ENCODE peak calls at places on chromosomes 12 and 14, in four cellular contexts. E is IMR-90, H is H9, F is H1. X is an unnamed sample.

GRCh38 chr12:80648866-80649265 is 58.6 kb upstream of the MYF6 start:
- DNase-seq in E (peak; percentile 88), H (no peak), F (no peak), X (no peak)

GRCh38 chr12:105020241-105020962 is 34.3 kb downstream of the NOPCHAP1 start:
- DNase-seq in F (no peak), H (no peak), E (no peak), X (peak; percentile 6)

GRCh38 chr12:45989857-45990467 is 412 bp downstream of the SCAF11 start:
- DNase-seq in F (peak; percentile 62), H (peak; percentile 56), E (peak; percentile 47), X (peak; percentile 68)

GRCh38 chr14:89902876-89903275 is 51.7 kb downstream of the EFCAB11 start:
- DNase-seq in E (no peak), F (no peak), H (no peak), X (no peak)

GRCh38 chr12:20264608-20265114 is 103.7 kb upstream of the PDE3A start:
- DNase-seq in F (peak; percentile 55), H (peak; percentile 94), E (peak; percentile 6), X (peak; percentile 66)

GRCh38 chr14:70642313-70643235 is 858 bp downstream of the TTC9 start:
- DNase-seq in E (no peak), H (no peak), F (no peak), X (peak; percentile 88)

GRCh38 chr14:71582705-71583104 is 349.5 kb upstream of the RGS6 start:
- DNase-seq in H (no peak), E (peak; percentile 86), F (no peak), X (no peak)

GRCh38 chr14:29243355-29243754 is 476.8 kb downstream of the FOXG1 start:
- DNase-seq in E (peak; percentile 4), F (no peak), H (no peak), X (no peak)

GRCh38 chr14:91233936-91234790 is 10.3 kb downstream of the GPR68 start:
- DNase-seq in F (no peak), H (no peak), E (no peak), X (no peak)

GRCh38 chr12:123233505-123234299 is 466 bp downstream of the MTRFR start:
- DNase-seq in F (peak; percentile 49), H (no peak), E (no peak), X (no peak)

GRCh38 chr14:56491299-56492285 is 88.0 kb upstream of the TMEM260 start:
- DNase-seq in H (peak; percentile 86), E (peak; percentile 49), F (peak; percentile 83), X (peak; percentile 97)

GRCh38 chr14:58104808-58105207 is 47.2 kb downstream of the ARMH4 start:
- DNase-seq in H (no peak), F (no peak), E (peak; percentile 86), X (no peak)

GRCh38 chr12:117037296-117038022 is 61.8 kb downstream of the TESC start:
- DNase-seq in F (no peak), H (no peak), E (peak; percentile 18), X (no peak)

GRCh38 chr14:103091041-103091882 is 3.3 kb upstream of the EXOC3L4 start:
- DNase-seq in H (peak; percentile 75), F (peak; percentile 76), E (peak; percentile 47), X (no peak)

GRCh38 chr14:103089386-103090335 is 4.9 kb upstream of the EXOC3L4 start:
- DNase-seq in F (no peak), E (no peak), H (no peak), X (no peak)

GRCh38 chr14:103088921-103089320 is 4.9 kb downstream of the LBHD2 start:
- DNase-seq in H (no peak), E (no peak), F (no peak), X (no peak)

GRCh38 chr14:103091883-103092222 is 2.7 kb upstream of the EXOC3L4 start:
- DNase-seq in H (no peak), E (no peak), F (no peak), X (no peak)

GRCh38 chr14:103090481-103091020 is 4.0 kb upstream of the EXOC3L4 start:
- DNase-seq in H (no peak), F (no peak), E (no peak), X (no peak)
- H3K56ac ChIP-seq in H (no peak overlapping the region), F (no peak overlapping the region), E (no peak overlapping the region), X (no peak overlapping the region)

DNA sequence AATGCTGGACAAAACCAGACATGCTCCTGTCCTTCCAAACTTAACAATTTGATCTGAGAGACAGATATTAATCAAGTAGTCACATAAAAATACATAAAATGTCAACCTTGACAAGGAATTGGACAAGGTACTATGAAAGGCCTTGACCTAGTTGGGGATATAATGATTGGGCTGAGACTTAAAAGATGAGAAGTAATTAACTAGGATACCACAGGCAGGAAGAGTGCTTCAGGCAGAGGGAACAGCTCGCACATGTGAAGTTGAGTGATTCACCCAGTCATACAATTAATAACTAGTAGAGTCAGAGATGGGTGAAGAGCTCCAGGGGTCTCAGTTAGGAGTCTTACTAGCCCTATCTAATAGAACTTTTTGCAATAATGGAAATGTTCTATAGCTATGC is 259.5 kb downstream of the MSRB3 start:
- DNase-seq in F (no peak), H (no peak), E (no peak), X (no peak)
- H3K56ac ChIP-seq in F (no peak overlapping the region), H (no peak overlapping the region), E (peak overlapping the region; percentile 95), X (no peak overlapping the region)

GRCh38 chr12:122082621-122083356 is 4.2 kb downstream of the MLXIP start:
- DNase-seq in E (no peak), H (no peak), F (no peak), X (peak; percentile 69)
- H3K56ac ChIP-seq in E (no peak overlapping the region), H (no peak overlapping the region), F (no peak overlapping the region), X (no peak overlapping the region)

GRCh38 chr14:101478096-101478495 is 83.2 kb upstream of the DIO3 start:
- DNase-seq in F (no peak), H (peak; percentile 20), E (no peak), X (no peak)
- H3K56ac ChIP-seq in F (no peak overlapping the region), H (no peak overlapping the region), E (no peak overlapping the region), X (no peak overlapping the region)

GRCh38 chr14:24943024-24943423 is 106.9 kb downstream of the STXBP6 start:
- DNase-seq in E (no peak), F (peak; percentile 61), H (peak; percentile 90), X (peak; percentile 76)

GRCh38 chr14:24937300-24937699 is 112.6 kb downstream of the STXBP6 start:
- DNase-seq in H (no peak), E (no peak), F (no peak), X (no peak)

GRCh38 chr14:24938593-24938992 is 111.4 kb downstream of the STXBP6 start:
- DNase-seq in E (peak; percentile 31), F (no peak), H (no peak), X (peak; percentile 14)

GRCh38 chr14:24941719-24942118 is 108.2 kb downstream of the STXBP6 start:
- DNase-seq in F (no peak), E (no peak), H (no peak), X (peak; percentile 10)

DNA sequence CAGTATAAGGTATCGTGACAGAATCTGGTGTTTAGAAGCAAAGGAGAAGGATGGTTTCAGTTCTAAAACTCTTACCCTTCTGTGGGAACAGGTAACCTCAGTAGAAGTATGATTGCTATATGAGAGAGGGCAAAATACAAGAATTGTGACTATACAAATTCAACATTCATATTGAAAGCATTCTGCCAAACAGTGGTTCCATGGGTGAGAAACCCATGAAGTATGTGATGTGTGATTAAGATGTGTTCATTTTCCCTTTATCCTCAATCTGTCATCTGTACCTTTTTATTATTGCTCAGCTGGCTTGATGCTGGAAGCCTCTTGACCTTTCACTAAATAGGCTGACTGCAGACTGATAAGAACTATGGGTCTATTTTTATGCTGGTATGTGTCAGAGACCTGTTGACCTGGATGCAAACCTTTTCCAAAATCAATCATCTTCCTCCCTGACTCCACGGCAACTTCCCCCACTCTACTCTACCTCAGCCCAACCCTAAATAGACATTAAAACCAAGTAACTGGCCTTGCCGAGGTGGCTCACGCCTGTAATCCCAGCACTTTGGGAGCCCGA is 109.6 kb downstream of the STXBP6 start:
- DNase-seq in F (no peak), H (no peak), E (no peak), X (no peak)
- H3K56ac ChIP-seq in F (no peak overlapping the region), H (no peak overlapping the region), E (no peak overlapping the region), X (no peak overlapping the region)

DNA sequence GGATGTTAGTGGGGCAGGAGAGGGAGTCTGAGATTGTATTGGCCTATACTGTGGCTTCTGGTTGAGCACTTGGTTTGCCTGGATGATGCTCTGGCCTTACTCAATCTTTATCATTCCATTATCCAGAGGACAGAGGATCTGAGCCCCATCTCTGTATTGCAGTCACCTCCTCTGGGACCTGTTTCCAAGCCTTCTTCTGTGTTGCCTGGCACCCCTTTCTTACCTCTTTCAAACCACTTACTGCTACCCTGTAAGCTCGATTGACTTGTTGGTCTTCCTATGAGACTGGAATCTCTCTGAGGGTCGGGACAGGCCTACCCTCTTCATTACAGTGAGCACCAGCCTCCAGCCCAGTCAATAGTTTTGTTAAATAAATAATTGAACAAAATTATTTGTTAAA is 3.0 kb upstream of the FOS start:
- DNase-seq in F (no peak), E (no peak), H (no peak), X (no peak)
- H3K56ac ChIP-seq in F (no peak overlapping the region), E (no peak overlapping the region), H (no peak overlapping the region), X (no peak overlapping the region)

GRCh38 chr12:96323906-96324305 is 76.3 kb downstream of the CDK17 start:
- DNase-seq in H (no peak), E (no peak), F (no peak), X (no peak)

GRCh38 chr12:96326628-96327227 is 73.5 kb downstream of the CDK17 start:
- DNase-seq in H (no peak), E (no peak), F (no peak), X (no peak)

GRCh38 chr12:96322720-96323119 is 77.5 kb downstream of the CDK17 start:
- DNase-seq in F (no peak), E (no peak), H (no peak), X (no peak)

GRCh38 chr12:96327346-96327745 is 72.9 kb downstream of the CDK17 start:
- DNase-seq in E (no peak), H (no peak), F (no peak), X (no peak)

GRCh38 chr12:96321941-96322340 is 78.3 kb downstream of the CDK17 start:
- DNase-seq in F (no peak), H (no peak), E (no peak), X (no peak)
- H3K56ac ChIP-seq in F (no peak overlapping the region), H (no peak overlapping the region), E (no peak overlapping the region), X (no peak overlapping the region)

X was measured in mesendoderm.